ENCODE peak calls at places on chromosomes 6 and 20, in seven cellular contexts. P is pancreas, M is AG10803, V is Kasumi-1, A is nucleus accumbens, B is upper lobe of right lung, U is GM23338. T is an unnamed sample.

GRCh38 chr6:6694825-6695710 is 106.5 kb downstream of the LY86 start:
- DNase-seq in B (peak), P (no peak), V (no peak), A (no peak), M (peak), U (peak), T (no peak)

GRCh38 chr6:69489970-69490369 is 306.8 kb downstream of the LMBRD1 start:
- DNase-seq in A (no peak), M (no peak), U (no peak), V (peak), P (no peak), B (no peak), T (no peak)

GRCh38 chr6:28922004-28922840 is 1.6 kb downstream of the TRIM27 start:
- DNase-seq in P (no peak), A (no peak), U (no peak), M (peak), B (no peak), V (no peak), T (no peak)

GRCh38 chr20:1263853-1264252 is 2.2 kb upstream of the SNPH start:
- DNase-seq in B (no peak), A (no peak), V (no peak), M (peak), P (no peak), U (peak), T (no peak)

GRCh38 chr6:135475292-135475886 is 22.2 kb downstream of the AHI1 start:
- DNase-seq in V (no peak), U (no peak), B (no peak), A (no peak), M (peak), P (no peak), T (no peak)

GRCh38 chr6:33716379-33716778 is 4.9 kb upstream of the UQCC2 start:
- DNase-seq in U (no peak), B (peak), M (no peak), P (no peak), V (no peak), A (no peak), T (no peak)

GRCh38 chr6:35665573-35665972 is 23.1 kb downstream of the FKBP5 start:
- DNase-seq in P (no peak), M (no peak), A (no peak), V (no peak), U (no peak), B (no peak), T (no peak)

GRCh38 chr6:39430968-39431523 is 108.5 kb upstream of the KCNK16 start:
- DNase-seq in P (no peak), B (peak), M (peak), V (no peak), U (peak), A (peak), T (peak)

GRCh38 chr20:55415567-55416142 is 589.7 kb downstream of the CBLN4 start:
- DNase-seq in V (peak), A (no peak), P (no peak), U (peak), B (no peak), M (peak), T (peak)

GRCh38 chr20:8812818-8813217 is 256.1 kb upstream of the PLCB4 start:
- DNase-seq in U (peak), B (no peak), A (no peak), M (no peak), V (peak), P (no peak), T (no peak)

GRCh38 chr6:82097676-82098075 is 149.9 kb downstream of the IBTK start:
- DNase-seq in P (no peak), A (no peak), U (no peak), M (no peak), B (no peak), V (no peak), T (no peak)

GRCh38 chr6:120198033-120198432 is 848.5 kb upstream of the MAN1A1 start:
- DNase-seq in A (no peak), U (no peak), V (peak), M (peak), B (no peak), P (no peak), T (peak)

GRCh38 chr20:54043044-54043967 is 27.1 kb downstream of the BCAS1 start:
- DNase-seq in U (no peak), B (no peak), P (no peak), A (no peak), M (peak), V (no peak), T (no peak)

GRCh38 chr6:55469829-55470438 is 109.1 kb downstream of the HMGCLL1 start:
- DNase-seq in V (no peak), A (no peak), U (no peak), B (no peak), M (no peak), P (no peak), T (no peak)

GRCh38 chr6:3620389-3620788 is 131.1 kb downstream of the PXDC1 start:
- DNase-seq in A (no peak), B (no peak), V (no peak), U (no peak), P (no peak), M (no peak), T (no peak)

T was measured in neural progenitor cell.